ENCODE peak calls at places on chromosomes 11 and 22, in six cellular contexts. P is H1, R is GM12891, E is HepG2, C is GM12878, O is K562. Q is an unnamed sample.

GRCh38 chr11:105790841-105791240 is 181.0 kb downstream of the GRIA4 start:
- DNase-seq in E (no peak), P (no peak), R (no peak), C (no peak), O (no peak), Q (no peak)

GRCh38 chr11:3916962-3917361 is 61.5 kb downstream of the STIM1 start:
- DNase-seq in C (no peak), P (no peak), O (no peak), E (no peak), R (no peak), Q (no peak)

GRCh38 chr22:25120761-25121212 is 78.9 kb upstream of the CRYBB3 start:
- DNase-seq in C (no peak), O (no peak), E (peak; percentile 28), P (no peak), R (no peak), Q (no peak)

GRCh38 chr11:34676227-34676626 is 55.3 kb downstream of the EHF start:
- DNase-seq in R (no peak), E (no peak), P (no peak), C (no peak), O (no peak), Q (no peak)

GRCh38 chr11:62501432-62501891 is 45.1 kb downstream of the AHNAK start:
- DNase-seq in P (no peak), O (no peak), E (peak; percentile 72), R (no peak), C (no peak), Q (no peak)

GRCh38 chr11:77179681-77180080 is 51.6 kb downstream of the MYO7A start:
- DNase-seq in C (no peak), R (no peak), E (no peak), P (no peak), O (no peak), Q (no peak)

GRCh38 chr22:46761539-46762237 is 762 bp upstream of the TBC1D22A start:
- DNase-seq in E (no peak), R (no peak), C (no peak), O (no peak), P (no peak), Q (no peak)

GRCh38 chr11:27700351-27701261 is at the start of gene BDNF:
- DNase-seq in P (peak; percentile 73), E (no peak), C (no peak), O (no peak), R (no peak), Q (no peak)

GRCh38 chr22:29431986-29432385 is 6.4 kb upstream of the RFPL1 start:
- DNase-seq in C (no peak), R (no peak), P (no peak), E (no peak), O (no peak), Q (no peak)

GRCh38 chr11:36375348-36376314 is 79.5 kb downstream of the PRR5L start:
- DNase-seq in O (no peak), R (no peak), E (no peak), C (no peak), P (peak; percentile 64), Q (no peak)

GRCh38 chr11:100888836-100889235 is 201.7 kb downstream of the ARHGAP42 start:
- DNase-seq in R (no peak), O (no peak), E (no peak), C (no peak), P (no peak), Q (no peak)

GRCh38 chr22:50730013-50730891 is 7.8 kb upstream of the ACR start:
- DNase-seq in C (no peak), E (no peak), O (no peak), R (no peak), P (peak; percentile 50), Q (no peak)

GRCh38 chr11:67279589-67280340 is 9.3 kb upstream of the ANKRD13D start:
- DNase-seq in P (no peak), R (no peak), E (no peak), O (no peak), C (no peak), Q (no peak)

GRCh38 chr11:17770048-17770652 is 35.6 kb downstream of the KCNC1 start:
- DNase-seq in P (no peak), C (no peak), O (peak; percentile 74), R (no peak), E (peak; percentile 91), Q (no peak)

GRCh38 chr11:35822815-35823495 is 120.9 kb upstream of the LDLRAD3 start:
- DNase-seq in P (no peak), R (no peak), O (no peak), C (no peak), E (no peak), Q (no peak)

GRCh38 chr11:127619946-127620345 is 619.4 kb upstream of the KIRREL3 start:
- DNase-seq in R (no peak), P (no peak), O (no peak), C (no peak), E (no peak), Q (no peak)

GRCh38 chr22:38230108-38230825 is 28.5 kb downstream of the MAFF start:
- DNase-seq in O (peak; percentile 24), P (no peak), R (peak; percentile 69), C (no peak), E (peak; percentile 20), Q (no peak)

GRCh38 chr11:1336836-1337646 is 27.6 kb upstream of the TOLLIP start:
- DNase-seq in P (peak; percentile 79), O (no peak), E (no peak), C (no peak), R (no peak), Q (no peak)

GRCh38 chr11:100932474-100933100 is 197.0 kb downstream of the PGR start:
- DNase-seq in C (no peak), P (no peak), R (no peak), E (peak; percentile 9), O (no peak), Q (no peak)

GRCh38 chr11:111370270-111370901 is 8.7 kb downstream of the POU2AF1 start:
- DNase-seq in R (no peak), O (no peak), P (peak; percentile 1), C (no peak), E (no peak), Q (no peak)

GRCh38 chr11:113884361-113884836 is 9.0 kb upstream of the USP28 start:
- DNase-seq in O (no peak), C (no peak), E (peak; percentile 45), P (peak; percentile 62), R (no peak), Q (no peak)

DNA sequence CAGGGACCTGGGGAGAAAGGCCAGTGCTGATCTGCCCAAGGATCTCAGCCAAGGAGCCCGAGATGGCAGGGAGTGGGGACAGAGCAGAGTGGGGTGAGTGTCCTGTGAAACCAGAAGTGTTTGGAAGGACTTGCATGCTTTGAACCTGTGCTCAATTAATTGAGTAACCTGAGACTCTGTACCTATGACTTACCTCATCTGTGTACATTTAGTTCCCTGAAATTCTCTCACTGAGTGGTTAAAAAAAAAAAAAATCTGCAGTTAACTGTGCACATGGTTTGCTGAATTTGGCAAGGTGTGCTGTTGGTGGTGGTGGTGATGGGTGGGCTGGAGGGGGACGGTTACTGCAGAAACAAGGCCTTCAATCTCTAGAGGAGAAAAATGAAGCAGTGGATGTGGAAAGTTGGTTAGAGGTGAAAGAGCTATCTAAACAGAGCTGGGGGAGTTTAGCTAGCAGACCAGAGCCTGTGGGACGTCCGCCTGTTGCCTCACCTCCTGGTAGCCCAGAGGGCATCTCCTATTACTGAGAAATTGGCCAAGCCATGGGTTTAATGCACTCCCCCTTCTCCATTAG is 8.3 kb upstream of the SORL1-AS1 start:
- DNase-seq in C (no peak), O (no peak), R (no peak), P (no peak), E (peak; percentile 76), Q (no peak)
- TF ChIP-seq POLR2AphosphoS5 in C (no peak), O (no peak), R (no peak), P (no peak), E (no peak), Q (no peak)

GRCh38 chr11:32893947-32894827 is 1.6 kb downstream of the QSER1 start:
- DNase-seq in E (peak; percentile 81), R (no peak), P (no peak), O (peak; percentile 26), C (peak; percentile 39), Q (no peak)

GRCh38 chr11:32895471-32895870 is 2.9 kb downstream of the QSER1 start:
- DNase-seq in C (no peak), P (no peak), E (no peak), O (no peak), R (no peak), Q (no peak)

GRCh38 chr11:32893091-32893946 is 708 bp downstream of the QSER1 start:
- DNase-seq in P (peak; percentile 80), O (peak; percentile 72), R (peak; percentile 52), C (no peak), E (peak; percentile 58), Q (peak; percentile 39)

GRCh38 chr11:32899423-32899822 is 6.8 kb downstream of the QSER1 start:
- DNase-seq in P (peak; percentile 13), R (no peak), E (no peak), O (no peak), C (no peak), Q (no peak)

GRCh38 chr11:32897103-32897502 is 4.5 kb downstream of the QSER1 start:
- DNase-seq in E (no peak), C (no peak), O (no peak), R (no peak), P (peak; percentile 2), Q (no peak)
- TF ChIP-seq TAF1 in E (no peak), C (no peak), O (no peak), R (no peak), P (no peak), Q (no peak)

GRCh38 chr11:65496304-65497140 is 2.3 kb upstream of the MALAT1 start:
- DNase-seq in C (no peak), O (no peak), E (no peak), P (no peak), R (no peak), Q (no peak)
- TF ChIP-seq POLR2A in C (no peak), O (peak; percentile 27), E (no peak), P (no peak), R (no peak), Q (no peak)

GRCh38 chr11:9759519-9760179 is 95.8 kb downstream of the SWAP70 start:
- DNase-seq in C (peak; percentile 74), E (peak; percentile 52), R (no peak), O (peak; percentile 45), P (no peak), Q (peak; percentile 58)
- TF ChIP-seq POLR2AphosphoS5 in C (no peak), E (no peak), R (no peak), O (no peak), P (no peak), Q (no peak)

DNA sequence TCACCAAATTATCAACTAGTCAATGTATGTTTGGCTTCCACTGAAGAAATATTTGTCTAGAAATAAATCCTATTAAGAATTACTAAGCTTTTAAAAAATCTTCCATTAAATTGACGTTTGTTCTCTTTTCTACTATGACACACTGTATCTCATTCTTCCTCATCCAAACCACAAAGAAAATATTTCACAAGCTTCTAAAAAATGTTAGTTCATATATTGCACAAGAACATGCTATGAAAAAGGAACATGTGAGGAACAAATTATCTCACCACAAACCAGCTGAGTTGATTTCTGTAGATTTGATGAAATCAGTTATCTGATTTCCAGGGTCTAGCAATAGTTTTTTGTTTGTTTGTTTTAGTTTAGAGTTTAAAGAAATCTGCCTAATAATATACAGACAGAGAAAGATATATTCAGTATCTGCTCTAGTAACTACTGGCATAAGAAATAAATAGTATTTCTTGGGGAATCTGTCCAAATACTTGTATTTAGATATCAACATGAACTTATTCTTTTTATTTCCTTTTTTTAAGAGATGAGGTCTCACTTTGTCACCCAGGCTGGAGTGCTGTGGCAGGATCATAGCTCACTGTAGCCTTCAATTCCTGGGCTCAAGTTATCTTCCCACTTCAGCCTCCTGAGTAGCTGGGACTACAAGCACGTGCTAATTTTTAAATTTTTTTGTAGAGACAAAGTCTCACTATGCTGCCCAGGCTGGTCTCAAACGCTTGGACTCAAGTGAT is 161.7 kb downstream of the ATG16L2 start:
- DNase-seq in C (no peak), P (no peak), R (no peak), E (peak; percentile 9), O (no peak), Q (no peak)
- TF ChIP-seq TAF1 in C (no peak), P (no peak), R (no peak), E (no peak), O (no peak), Q (no peak)

GRCh38 chr11:73376168-73376802 is at the start of gene RELT:
- DNase-seq in R (peak; percentile 99), P (peak; percentile 100), C (peak; percentile 65), O (peak; percentile 94), E (peak; percentile 73), Q (peak; percentile 99)
- TF ChIP-seq POLR2A in R (peak; percentile 96), P (no peak), C (no peak), O (peak; percentile 80), E (peak; percentile 96), Q (peak; percentile 99)

Q was measured in GM12892.